ENCODE peak calls at places on chromosomes 12 and 14, in eight cellular contexts. P is ovary; Y is adrenal gland; M is heart left ventricle; B is upper lobe of right lung; Q is iPS DF 6.9; O is GM23248; S is CD8-positive, alpha-beta memory T cell. Z is an unnamed sample.
A peak's percentile ranks its signal among the peaks of the same experiment; 100 is the strongest.

GRCh38 chr12:124428136-124428791 is 133.4 kb downstream of the RFLNA start:
- DNase-seq in P (no peak), Y (peak; percentile 47), M (no peak), B (no peak), Q (no peak), O (peak; percentile 96), S (no peak), Z (peak; percentile 93)

GRCh38 chr12:48198619-48198973 is 4.5 kb downstream of the OR10AD1 start:
- DNase-seq in P (peak; percentile 72), Y (peak; percentile 81), M (peak; percentile 61), B (peak; percentile 80), Q (no peak), O (peak; percentile 70), S (peak; percentile 60), Z (no peak)

GRCh38 chr12:65472079-65472478 is 193.6 kb downstream of the MSRB3 start:
- DNase-seq in P (no peak), Y (no peak), M (no peak), B (no peak), Q (no peak), O (no peak), S (no peak), Z (no peak)

GRCh38 chr12:22310276-22310675 is 24.2 kb downstream of the ST8SIA1 start:
- DNase-seq in P (no peak), Y (no peak), M (no peak), B (no peak), Q (no peak), O (no peak), S (no peak), Z (no peak)

GRCh38 chr14:101360045-101360931 is 201.0 kb upstream of the DIO3 start:
- DNase-seq in P (peak; percentile 80), Y (no peak), M (peak; percentile 25), B (no peak), Q (no peak), O (peak; percentile 10), S (no peak), Z (peak; percentile 75)

GRCh38 chr12:92442782-92443181 is 260.0 kb upstream of the PLEKHG7 start:
- DNase-seq in P (no peak), Y (no peak), M (no peak), B (no peak), Q (no peak), O (no peak), S (no peak), Z (no peak)

GRCh38 chr12:57837779-57838562 is 8.6 kb downstream of the CTDSP2 start:
- DNase-seq in P (no peak), Y (peak; percentile 45), M (peak; percentile 62), B (peak; percentile 76), Q (no peak), O (peak; percentile 88), S (no peak), Z (peak; percentile 93)

GRCh38 chr12:127170271-127171180 is 1096.4 kb upstream of the TMEM132C start:
- DNase-seq in P (no peak), Y (no peak), M (no peak), B (no peak), Q (no peak), O (peak; percentile 74), S (no peak), Z (no peak)

GRCh38 chr12:64059685-64060084 is 162.4 kb downstream of the KICS2 start:
- DNase-seq in P (no peak), Y (no peak), M (no peak), B (no peak), Q (no peak), O (peak; percentile 58), S (no peak), Z (no peak)

GRCh38 chr14:71438684-71439083 is 493.5 kb upstream of the RGS6 start:
- DNase-seq in P (no peak), Y (peak; percentile 24), M (no peak), B (no peak), Q (no peak), O (peak; percentile 62), S (no peak), Z (no peak)

GRCh38 chr12:52327086-52327829 is 6.1 kb upstream of the KRT83 start:
- DNase-seq in P (no peak), Y (peak; percentile 86), M (peak; percentile 57), B (peak; percentile 82), Q (peak; percentile 81), O (peak; percentile 94), S (peak; percentile 84), Z (peak; percentile 99)

GRCh38 chr12:15852383-15852782 is 29.8 kb upstream of the STRAP start:
- DNase-seq in P (no peak), Y (no peak), M (no peak), B (no peak), Q (no peak), O (peak; percentile 82), S (no peak), Z (no peak)

DNA sequence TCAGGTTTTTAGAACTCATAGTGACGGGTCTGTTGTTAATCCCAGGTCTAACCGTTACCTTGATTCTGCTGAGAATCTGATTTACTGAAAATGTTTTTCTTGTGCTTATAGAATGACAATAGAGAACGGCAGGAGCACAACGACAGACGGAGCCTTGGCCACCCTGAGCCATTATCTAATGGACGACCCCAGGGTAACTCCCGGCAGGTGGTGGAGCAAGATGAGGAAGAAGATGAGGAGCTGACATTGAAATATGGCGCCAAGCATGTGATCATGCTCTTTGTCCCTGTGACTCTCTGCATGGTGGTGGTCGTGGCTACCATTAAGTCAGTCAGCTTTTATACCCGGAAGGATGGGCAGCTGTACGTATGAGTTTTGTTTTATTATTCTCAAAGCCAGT is 34.4 kb downstream of the PSEN1 start:
- DNase-seq in P (no peak), Y (no peak), M (no peak), B (no peak), Q (no peak), O (no peak), S (no peak), Z (no peak)
- H3K27ac ChIP-seq in P (no peak overlapping the region), Y (no peak overlapping the region), M (no peak overlapping the region), B (no peak overlapping the region), Q (no peak overlapping the region), O (no peak overlapping the region), S (no peak overlapping the region), Z (no peak overlapping the region)

DNA sequence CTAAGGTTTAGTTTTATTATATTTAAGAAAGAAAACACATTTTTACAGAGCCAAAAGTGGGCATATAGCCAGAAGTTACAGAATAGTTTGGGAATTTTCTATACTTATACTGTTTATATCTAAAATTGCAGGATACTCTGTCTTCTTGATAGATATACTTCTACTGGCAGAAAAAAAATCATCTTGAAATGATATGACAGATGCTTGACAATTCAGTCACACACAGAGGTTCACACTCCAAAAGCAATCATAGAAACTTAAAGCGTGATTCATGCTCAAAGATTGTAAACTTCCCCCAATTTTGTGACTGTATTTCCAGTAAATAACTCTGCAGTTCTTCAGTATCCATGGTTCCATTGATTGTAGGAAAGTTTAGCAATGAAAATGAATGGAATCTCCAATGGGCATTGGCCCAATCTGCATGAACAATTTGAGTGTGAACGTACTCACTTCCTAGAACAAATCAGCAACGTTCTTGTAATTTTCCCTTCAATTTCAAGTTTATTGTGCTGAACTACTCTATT is 307.8 kb downstream of the NOVA1 start:
- DNase-seq in P (no peak), Y (no peak), M (no peak), B (no peak), Q (no peak), O (peak; percentile 70), S (no peak), Z (no peak)
- H3K27ac ChIP-seq in P (no peak overlapping the region), Y (no peak overlapping the region), M (no peak overlapping the region), B (no peak overlapping the region), Q (no peak overlapping the region), O (peak overlapping the region; percentile 64), S (no peak overlapping the region), Z (no peak overlapping the region)

DNA sequence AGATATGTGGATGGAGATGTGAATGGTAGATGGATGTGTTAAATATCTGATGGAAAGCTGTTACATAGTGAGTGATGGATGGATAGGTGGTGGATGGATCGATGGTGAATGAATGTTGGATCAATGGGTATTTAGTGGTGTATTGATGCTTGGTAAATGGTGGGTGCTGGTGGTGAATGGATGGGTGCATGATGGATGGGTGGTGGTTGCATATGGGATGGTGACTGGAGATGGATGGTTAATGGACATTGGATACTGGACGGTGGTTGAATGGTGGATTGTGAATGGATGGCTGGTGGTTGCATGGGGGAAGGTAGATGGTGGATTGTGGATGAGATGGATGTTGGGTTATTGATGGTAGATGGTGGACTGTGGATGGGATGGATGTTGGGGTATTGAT is 2.1 kb upstream of the LBHD2 start:
- DNase-seq in P (no peak), Y (no peak), M (no peak), B (no peak), Q (no peak), O (no peak), S (no peak), Z (peak; percentile 15)
- H3K27ac ChIP-seq in P (no peak overlapping the region), Y (no peak overlapping the region), M (no peak overlapping the region), B (no peak overlapping the region), Q (no peak overlapping the region), O (no peak overlapping the region), S (no peak overlapping the region), Z (no peak overlapping the region)

GRCh38 chr14:93332032-93332852 is 594 bp downstream of the BTBD7 start:
- DNase-seq in P (no peak), Y (peak; percentile 41), M (peak; percentile 72), B (peak; percentile 87), Q (no peak), O (peak; percentile 72), S (peak; percentile 54), Z (peak; percentile 92)

GRCh38 chr14:93329965-93330608 is 2.7 kb downstream of the BTBD7 start:
- DNase-seq in P (no peak), Y (no peak), M (no peak), B (no peak), Q (no peak), O (no peak), S (no peak), Z (no peak)

GRCh38 chr14:93328546-93328945 is 4.3 kb downstream of the BTBD7 start:
- DNase-seq in P (no peak), Y (no peak), M (no peak), B (no peak), Q (no peak), O (no peak), S (no peak), Z (no peak)

GRCh38 chr14:93331375-93332031 is 1.3 kb downstream of the BTBD7 start:
- DNase-seq in P (peak; percentile 28), Y (peak; percentile 34), M (peak; percentile 43), B (peak; percentile 65), Q (no peak), O (peak; percentile 26), S (no peak), Z (no peak)

DNA sequence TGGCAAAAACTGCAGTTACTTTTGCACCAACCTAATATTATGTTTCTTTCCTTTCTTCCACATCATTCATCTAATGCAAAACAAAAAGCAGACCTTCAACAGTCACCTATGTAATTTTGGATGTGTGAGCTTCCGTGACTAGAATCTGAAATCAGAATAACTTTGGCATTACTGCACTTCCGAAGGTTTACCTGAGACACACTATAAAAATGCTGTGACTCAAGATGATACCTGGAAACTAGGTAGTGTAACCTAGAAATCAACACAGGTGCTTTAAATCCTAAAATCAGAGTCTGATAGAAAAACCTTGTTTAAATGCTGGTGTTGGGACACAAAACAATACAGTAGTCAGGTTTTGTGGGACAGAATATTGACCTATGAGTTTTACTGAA is 2.2 kb downstream of the BTBD7 start:
- DNase-seq in P (no peak), Y (no peak), M (no peak), B (no peak), Q (no peak), O (no peak), S (no peak), Z (no peak)
- H3K27ac ChIP-seq in P (no peak overlapping the region), Y (no peak overlapping the region), M (no peak overlapping the region), B (peak overlapping the region; percentile 95), Q (no peak overlapping the region), O (peak overlapping the region; percentile 94), S (no peak overlapping the region), Z (no peak overlapping the region)

DNA sequence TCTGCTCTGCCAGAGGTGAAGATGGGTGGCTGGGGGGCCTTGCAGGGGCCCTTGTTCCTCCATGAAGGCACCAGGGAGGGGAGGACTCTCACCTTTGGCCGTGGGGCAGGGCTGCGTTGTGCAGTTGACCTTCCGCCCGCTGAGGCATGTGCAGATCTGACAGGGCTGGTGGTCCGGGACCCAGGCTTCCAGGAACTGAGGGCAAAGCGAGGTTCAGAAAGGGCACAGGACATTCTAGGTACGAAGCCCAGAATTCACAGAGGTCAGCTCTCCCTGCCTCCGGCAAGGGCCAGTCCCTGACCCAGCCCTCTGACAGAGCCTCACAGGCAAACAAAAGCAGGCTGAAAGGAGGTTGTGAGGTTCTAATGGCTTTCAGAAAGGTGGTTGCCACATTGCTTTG is 40.4 kb upstream of the ANO2 start:
- DNase-seq in P (no peak), Y (no peak), M (no peak), B (no peak), Q (no peak), O (no peak), S (no peak), Z (no peak)
- H3K27ac ChIP-seq in P (no peak overlapping the region), Y (no peak overlapping the region), M (no peak overlapping the region), B (no peak overlapping the region), Q (no peak overlapping the region), O (no peak overlapping the region), S (no peak overlapping the region), Z (no peak overlapping the region)